ENCODE peak calls at places on chromosomes 7 and 10, in seven cellular contexts. One of them, this sample, is unnamed.

GRCh38 chr7:92584953-92585352 is 5.2 kb downstream of the FAM133B start:
- DNase-seq in GM23248: no peak
- DNase-seq in bronchial epithelial cell: peak; percentile 29
- DNase-seq in CD4-positive, alpha-beta memory T cell: peak; percentile 41
- DNase-seq in Peyer's patch: no peak
- DNase-seq in suprapubic skin: no peak
- DNase-seq in brain microvascular endothelial cell: no peak
- DNase-seq in this sample: no peak

GRCh38 chr10:42997849-42998165 is 79.1 kb upstream of the RET start:
- DNase-seq in suprapubic skin: no peak
- DNase-seq in CD4-positive, alpha-beta memory T cell: no peak
- DNase-seq in brain microvascular endothelial cell: no peak
- DNase-seq in bronchial epithelial cell: no peak
- DNase-seq in GM23248: no peak
- DNase-seq in Peyer's patch: no peak
- DNase-seq in this sample: no peak

GRCh38 chr10:132733926-132734325 is 52.0 kb downstream of the NKX6-2 start:
- DNase-seq in Peyer's patch: no peak
- DNase-seq in CD4-positive, alpha-beta memory T cell: no peak
- DNase-seq in suprapubic skin: no peak
- DNase-seq in brain microvascular endothelial cell: no peak
- DNase-seq in bronchial epithelial cell: no peak
- DNase-seq in GM23248: no peak
- DNase-seq in this sample: no peak

GRCh38 chr7:36082910-36083309 is 70.1 kb upstream of the EEPD1 start:
- DNase-seq in GM23248: no peak
- DNase-seq in Peyer's patch: no peak
- DNase-seq in suprapubic skin: no peak
- DNase-seq in bronchial epithelial cell: no peak
- DNase-seq in brain microvascular endothelial cell: no peak
- DNase-seq in CD4-positive, alpha-beta memory T cell: no peak
- DNase-seq in this sample: no peak

GRCh38 chr10:48363617-48364355 is 57.3 kb downstream of the MAPK8 start:
- DNase-seq in suprapubic skin: no peak
- DNase-seq in GM23248: peak; percentile 81
- DNase-seq in bronchial epithelial cell: peak; percentile 76
- DNase-seq in Peyer's patch: no peak
- DNase-seq in brain microvascular endothelial cell: peak; percentile 46
- DNase-seq in CD4-positive, alpha-beta memory T cell: peak; percentile 34
- DNase-seq in this sample: peak; percentile 37

GRCh38 chr7:23474098-23474828 is 4.0 kb upstream of the IGF2BP3 start:
- DNase-seq in bronchial epithelial cell: peak; percentile 73
- DNase-seq in CD4-positive, alpha-beta memory T cell: peak; percentile 26
- DNase-seq in suprapubic skin: peak; percentile 85
- DNase-seq in brain microvascular endothelial cell: peak; percentile 95
- DNase-seq in Peyer's patch: no peak
- DNase-seq in GM23248: peak; percentile 99
- DNase-seq in this sample: no peak

GRCh38 chr7:40839881-40840280 is 705.1 kb downstream of the SUGCT start:
- DNase-seq in GM23248: peak; percentile 4
- DNase-seq in bronchial epithelial cell: no peak
- DNase-seq in suprapubic skin: no peak
- DNase-seq in CD4-positive, alpha-beta memory T cell: no peak
- DNase-seq in Peyer's patch: no peak
- DNase-seq in brain microvascular endothelial cell: peak; percentile 87
- DNase-seq in this sample: no peak

GRCh38 chr10:15123749-15124184 is 26.6 kb downstream of the RPP38 start:
- DNase-seq in bronchial epithelial cell: peak; percentile 99
- DNase-seq in Peyer's patch: no peak
- DNase-seq in CD4-positive, alpha-beta memory T cell: no peak
- DNase-seq in brain microvascular endothelial cell: peak; percentile 74
- DNase-seq in suprapubic skin: no peak
- DNase-seq in GM23248: peak; percentile 79
- DNase-seq in this sample: peak; percentile 65

GRCh38 chr7:143289421-143289820 is 1.3 kb downstream of the CASP2 start:
- DNase-seq in CD4-positive, alpha-beta memory T cell: no peak
- DNase-seq in GM23248: peak; percentile 61
- DNase-seq in suprapubic skin: no peak
- DNase-seq in brain microvascular endothelial cell: no peak
- DNase-seq in bronchial epithelial cell: no peak
- DNase-seq in Peyer's patch: no peak
- DNase-seq in this sample: no peak

GRCh38 chr10:103781329-103782061 is 73.9 kb downstream of the SH3PXD2A start:
- DNase-seq in bronchial epithelial cell: peak; percentile 98
- DNase-seq in GM23248: peak; percentile 97
- DNase-seq in CD4-positive, alpha-beta memory T cell: no peak
- DNase-seq in brain microvascular endothelial cell: peak; percentile 18
- DNase-seq in suprapubic skin: no peak
- DNase-seq in Peyer's patch: no peak
- DNase-seq in this sample: peak; percentile 99

GRCh38 chr10:79245539-79246208 is 101.6 kb upstream of the PPIF start:
- DNase-seq in brain microvascular endothelial cell: no peak
- DNase-seq in GM23248: peak; percentile 76
- DNase-seq in CD4-positive, alpha-beta memory T cell: no peak
- DNase-seq in bronchial epithelial cell: no peak
- DNase-seq in Peyer's patch: no peak
- DNase-seq in suprapubic skin: no peak
- DNase-seq in this sample: no peak

GRCh38 chr7:85290252-85290651 is 103.4 kb upstream of the SEMA3D start:
- DNase-seq in Peyer's patch: no peak
- DNase-seq in suprapubic skin: no peak
- DNase-seq in bronchial epithelial cell: no peak
- DNase-seq in CD4-positive, alpha-beta memory T cell: no peak
- DNase-seq in brain microvascular endothelial cell: no peak
- DNase-seq in GM23248: no peak
- DNase-seq in this sample: no peak

GRCh38 chr10:72354356-72355213 is at the start of gene DNAJB12:
- DNase-seq in suprapubic skin: peak; percentile 94
- DNase-seq in Peyer's patch: peak; percentile 78
- DNase-seq in CD4-positive, alpha-beta memory T cell: peak; percentile 94
- DNase-seq in GM23248: peak; percentile 96
- DNase-seq in bronchial epithelial cell: peak; percentile 87
- DNase-seq in brain microvascular endothelial cell: peak; percentile 94
- DNase-seq in this sample: peak; percentile 50

GRCh38 chr10:133487085-133487484 is 33.3 kb downstream of the SCART1 start:
- DNase-seq in brain microvascular endothelial cell: no peak
- DNase-seq in GM23248: no peak
- DNase-seq in Peyer's patch: no peak
- DNase-seq in CD4-positive, alpha-beta memory T cell: no peak
- DNase-seq in suprapubic skin: no peak
- DNase-seq in bronchial epithelial cell: no peak
- DNase-seq in this sample: no peak

GRCh38 chr7:95585426-95585789 is 10.9 kb downstream of the PDK4 start:
- DNase-seq in Peyer's patch: no peak
- DNase-seq in CD4-positive, alpha-beta memory T cell: no peak
- DNase-seq in bronchial epithelial cell: no peak
- DNase-seq in GM23248: no peak
- DNase-seq in suprapubic skin: no peak
- DNase-seq in brain microvascular endothelial cell: no peak
- DNase-seq in this sample: no peak

GRCh38 chr7:95581446-95581845 is 14.9 kb downstream of the PDK4 start:
- DNase-seq in CD4-positive, alpha-beta memory T cell: no peak
- DNase-seq in GM23248: no peak
- DNase-seq in suprapubic skin: no peak
- DNase-seq in brain microvascular endothelial cell: no peak
- DNase-seq in Peyer's patch: no peak
- DNase-seq in bronchial epithelial cell: no peak
- DNase-seq in this sample: no peak

GRCh38 chr7:95582578-95583293 is 13.6 kb downstream of the PDK4 start:
- DNase-seq in Peyer's patch: no peak
- DNase-seq in GM23248: no peak
- DNase-seq in bronchial epithelial cell: no peak
- DNase-seq in brain microvascular endothelial cell: no peak
- DNase-seq in suprapubic skin: no peak
- DNase-seq in CD4-positive, alpha-beta memory T cell: no peak
- DNase-seq in this sample: no peak

GRCh38 chr7:95584752-95585425 is 11.4 kb downstream of the PDK4 start:
- DNase-seq in bronchial epithelial cell: no peak
- DNase-seq in GM23248: no peak
- DNase-seq in Peyer's patch: no peak
- DNase-seq in CD4-positive, alpha-beta memory T cell: no peak
- DNase-seq in brain microvascular endothelial cell: no peak
- DNase-seq in suprapubic skin: no peak
- DNase-seq in this sample: no peak

GRCh38 chr7:95583834-95584621 is 12.3 kb downstream of the PDK4 start:
- DNase-seq in bronchial epithelial cell: no peak
- DNase-seq in brain microvascular endothelial cell: no peak
- DNase-seq in CD4-positive, alpha-beta memory T cell: no peak
- DNase-seq in suprapubic skin: no peak
- DNase-seq in Peyer's patch: no peak
- DNase-seq in GM23248: no peak
- DNase-seq in this sample: no peak
- H3K36me3 ChIP-seq in bronchial epithelial cell: no peaks in the 10 kb centered on the region
- H3K36me3 ChIP-seq in brain microvascular endothelial cell: no peaks in the 10 kb centered on the region
- H3K36me3 ChIP-seq in CD4-positive, alpha-beta memory T cell: no peaks in the 10 kb centered on the region
- H3K36me3 ChIP-seq in suprapubic skin: peaks cover 49% of the 10 kb centered on the region
- H3K36me3 ChIP-seq in Peyer's patch: no peaks in the 10 kb centered on the region
- H3K36me3 ChIP-seq in GM23248: no peaks in the 10 kb centered on the region
- H3K36me3 ChIP-seq in this sample: no peaks in the 10 kb centered on the region

GRCh38 chr7:17315974-17316373 is 17.5 kb downstream of the AHR start:
- DNase-seq in Peyer's patch: no peak
- DNase-seq in bronchial epithelial cell: no peak
- DNase-seq in CD4-positive, alpha-beta memory T cell: no peak
- DNase-seq in GM23248: no peak
- DNase-seq in suprapubic skin: no peak
- DNase-seq in brain microvascular endothelial cell: no peak
- DNase-seq in this sample: no peak

GRCh38 chr7:17312641-17313040 is 14.2 kb downstream of the AHR start:
- DNase-seq in bronchial epithelial cell: no peak
- DNase-seq in suprapubic skin: no peak
- DNase-seq in CD4-positive, alpha-beta memory T cell: no peak
- DNase-seq in brain microvascular endothelial cell: no peak
- DNase-seq in Peyer's patch: no peak
- DNase-seq in GM23248: no peak
- DNase-seq in this sample: no peak

GRCh38 chr7:17311952-17312351 is 13.5 kb downstream of the AHR start:
- DNase-seq in bronchial epithelial cell: no peak
- DNase-seq in CD4-positive, alpha-beta memory T cell: no peak
- DNase-seq in suprapubic skin: no peak
- DNase-seq in brain microvascular endothelial cell: no peak
- DNase-seq in Peyer's patch: no peak
- DNase-seq in GM23248: peak; percentile 66
- DNase-seq in this sample: no peak

GRCh38 chr7:17318146-17318545 is 19.7 kb downstream of the AHR start:
- DNase-seq in Peyer's patch: no peak
- DNase-seq in suprapubic skin: no peak
- DNase-seq in brain microvascular endothelial cell: peak; percentile 45
- DNase-seq in CD4-positive, alpha-beta memory T cell: no peak
- DNase-seq in GM23248: no peak
- DNase-seq in bronchial epithelial cell: peak; percentile 57
- DNase-seq in this sample: no peak

DNA sequence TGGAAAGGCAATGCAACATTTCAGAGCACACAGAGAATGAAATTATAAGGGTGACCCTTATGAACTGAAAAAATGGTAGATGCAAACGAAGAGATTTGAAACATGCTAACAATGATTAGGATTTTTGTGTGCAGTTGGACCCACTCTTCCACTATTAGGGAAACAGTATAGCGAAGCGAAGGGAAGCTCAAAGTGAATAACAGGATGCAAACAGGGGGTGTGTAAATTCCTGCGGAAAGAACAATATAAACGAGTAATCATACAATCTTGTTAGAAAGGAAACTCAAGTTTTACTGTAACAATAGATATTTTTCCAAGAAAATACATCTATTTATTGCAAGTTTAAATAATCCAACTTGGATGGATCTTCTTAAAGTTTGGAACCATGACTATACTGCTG is 14.7 kb downstream of the AHR start:
- DNase-seq in bronchial epithelial cell: no peak
- DNase-seq in Peyer's patch: no peak
- DNase-seq in suprapubic skin: no peak
- DNase-seq in GM23248: no peak
- DNase-seq in brain microvascular endothelial cell: no peak
- DNase-seq in CD4-positive, alpha-beta memory T cell: no peak
- DNase-seq in this sample: no peak
- H3K4me3 ChIP-seq in bronchial epithelial cell: no peak overlapping the region
- H3K4me3 ChIP-seq in Peyer's patch: no peak overlapping the region
- H3K4me3 ChIP-seq in suprapubic skin: no peak overlapping the region
- H3K4me3 ChIP-seq in GM23248: no peak overlapping the region
- H3K4me3 ChIP-seq in brain microvascular endothelial cell: no peak overlapping the region
- H3K4me3 ChIP-seq in CD4-positive, alpha-beta memory T cell: no peak overlapping the region
- H3K4me3 ChIP-seq in this sample: no peak overlapping the region

DNA sequence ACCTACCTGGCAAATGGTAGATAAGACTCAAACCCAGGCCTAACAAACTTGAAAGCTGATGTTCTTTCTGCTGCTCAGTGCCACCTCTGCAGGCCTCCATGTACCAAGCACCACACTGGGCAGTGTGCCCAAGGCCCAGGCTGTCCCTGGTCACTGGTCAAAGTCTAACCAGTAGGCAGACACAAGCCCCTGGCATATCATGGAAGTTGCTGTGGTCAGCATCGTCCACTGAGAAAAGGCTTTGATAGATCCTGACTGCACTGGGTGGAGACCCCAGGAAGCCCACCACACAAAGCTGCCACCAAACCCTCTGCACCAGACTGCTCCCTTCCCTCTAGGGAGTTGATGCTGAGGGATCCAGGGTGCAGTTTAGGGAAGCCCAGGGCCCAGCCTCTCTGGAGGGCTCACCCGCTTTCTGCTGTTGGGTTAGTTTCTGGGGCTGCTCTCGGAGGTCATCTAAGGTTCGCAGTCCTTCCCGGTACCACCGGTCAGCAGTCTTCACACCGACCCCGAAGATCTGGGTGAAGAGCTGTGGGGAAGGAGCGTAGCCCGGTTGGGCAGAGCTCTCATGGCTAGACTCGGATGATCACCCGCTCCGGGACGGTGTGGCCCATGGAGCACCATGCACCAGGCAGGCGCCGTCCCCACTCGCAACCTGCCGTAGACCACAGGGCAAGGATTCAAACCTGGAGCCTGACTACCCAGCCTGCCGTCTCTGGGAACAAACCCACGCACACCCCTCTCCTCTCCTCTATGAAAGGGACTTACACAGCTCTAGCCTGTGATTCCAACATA is 6.0 kb downstream of the POLM start:
- DNase-seq in bronchial epithelial cell: no peak
- DNase-seq in CD4-positive, alpha-beta memory T cell: no peak
- DNase-seq in Peyer's patch: no peak
- DNase-seq in GM23248: no peak
- DNase-seq in suprapubic skin: no peak
- DNase-seq in brain microvascular endothelial cell: no peak
- DNase-seq in this sample: no peak
- H3K36me3 ChIP-seq in bronchial epithelial cell: peaks cover 30% of the 10 kb centered on the region
- H3K36me3 ChIP-seq in CD4-positive, alpha-beta memory T cell: peaks cover 55% of the 10 kb centered on the region
- H3K36me3 ChIP-seq in Peyer's patch: no peaks in the 10 kb centered on the region
- H3K36me3 ChIP-seq in GM23248: no peaks in the 10 kb centered on the region
- H3K36me3 ChIP-seq in suprapubic skin: peaks cover 66% of the 10 kb centered on the region
- H3K36me3 ChIP-seq in brain microvascular endothelial cell: peaks cover 27% of the 10 kb centered on the region
- H3K36me3 ChIP-seq in this sample: peaks cover 51% of the 10 kb centered on the region

GRCh38 chr7:152761116-152761748 is 1.7 kb downstream of the ACTR3B start:
- DNase-seq in CD4-positive, alpha-beta memory T cell: peak; percentile 2
- DNase-seq in bronchial epithelial cell: peak; percentile 52
- DNase-seq in brain microvascular endothelial cell: peak; percentile 2
- DNase-seq in Peyer's patch: no peak
- DNase-seq in GM23248: peak; percentile 87
- DNase-seq in suprapubic skin: no peak
- DNase-seq in this sample: peak; percentile 42
- H3K4me3 ChIP-seq in CD4-positive, alpha-beta memory T cell: peak overlapping the region; percentile 49
- H3K4me3 ChIP-seq in bronchial epithelial cell: no peak overlapping the region
- H3K4me3 ChIP-seq in brain microvascular endothelial cell: peak overlapping the region; percentile 7
- H3K4me3 ChIP-seq in Peyer's patch: no peak overlapping the region
- H3K4me3 ChIP-seq in GM23248: peak overlapping the region; percentile 80
- H3K4me3 ChIP-seq in suprapubic skin: no peak overlapping the region
- H3K4me3 ChIP-seq in this sample: peak overlapping the region; percentile 94

This sample was measured in BJ.